ENCODE peak calls at places on chromosomes 2 and 18, in eight cellular contexts. U is neural progenitor cell; G is GM12878; E is adrenal gland; M is breast epithelium; K is SJSA1; Z is CD4-positive, alpha-beta memory T cell; L is naive thymus-derived CD4-positive, alpha-beta T cell. I is an unnamed sample.
A peak's percentile ranks its signal among the peaks of the same experiment; 100 is the strongest.

GRCh38 chr2:199663157-199663556 is 187.8 kb downstream of the FTCDNL1 start:
- DNase-seq in E (no peak), G (peak; percentile 2), Z (no peak), U (no peak), K (no peak), L (no peak), M (no peak), I (no peak)

GRCh38 chr2:197559656-197560055 is 43.8 kb downstream of the MOB4 start:
- DNase-seq in K (no peak), L (no peak), Z (no peak), G (no peak), M (no peak), E (no peak), U (no peak), I (no peak)

GRCh38 chr2:85698880-85699254 is 4.7 kb downstream of the GNLY start:
- DNase-seq in M (no peak), L (no peak), K (no peak), U (no peak), G (no peak), E (no peak), Z (no peak), I (no peak)

GRCh38 chr18:24991661-24992060 is 360.3 kb downstream of the ZNF521 start:
- DNase-seq in E (no peak), U (no peak), L (no peak), K (no peak), M (no peak), Z (no peak), G (no peak), I (no peak)

GRCh38 chr2:213316001-213316735 is 31.9 kb downstream of the SPAG16 start:
- DNase-seq in M (no peak), U (no peak), Z (no peak), E (no peak), L (no peak), G (no peak), K (no peak), I (no peak)

GRCh38 chr2:167310442-167310841 is 422.2 kb downstream of the XIRP2 start:
- DNase-seq in K (no peak), E (no peak), L (no peak), G (no peak), M (no peak), Z (no peak), U (peak; percentile 15), I (no peak)

GRCh38 chr18:48783616-48784520 is 166.9 kb downstream of the SMAD7 start:
- DNase-seq in L (no peak), U (no peak), M (no peak), Z (no peak), G (no peak), K (no peak), E (no peak), I (no peak)

GRCh38 chr18:46449499-46449898 is 207.5 kb downstream of the LOXHD1 start:
- DNase-seq in U (no peak), E (no peak), G (no peak), M (no peak), L (no peak), K (no peak), Z (no peak), I (no peak)

GRCh38 chr2:174325932-174326879 is 8.5 kb upstream of the SP9 start:
- DNase-seq in M (no peak), E (no peak), G (no peak), L (no peak), Z (no peak), K (peak; percentile 54), U (peak; percentile 67), I (no peak)

GRCh38 chr2:173654896-173655265 is 300.2 kb downstream of the CDCA7 start:
- DNase-seq in U (no peak), M (no peak), E (no peak), Z (no peak), G (no peak), L (no peak), K (no peak), I (no peak)

GRCh38 chr2:7595181-7595580 is 678.0 kb downstream of the RNF144A start:
- DNase-seq in L (no peak), M (no peak), U (no peak), Z (no peak), K (no peak), E (no peak), G (no peak), I (no peak)

GRCh38 chr2:172533687-172534086 is 22.2 kb upstream of the PDK1 start:
- DNase-seq in E (no peak), Z (no peak), K (no peak), M (no peak), G (no peak), U (no peak), L (no peak), I (no peak)
- H3K9me3 ChIP-seq in E (no peaks in the 10 kb centered on the region), Z (no peaks in the 10 kb centered on the region), K (no peaks in the 10 kb centered on the region), M (peaks cover 21% of the 10 kb centered on the region), G (peaks cover 25% of the 10 kb centered on the region), U (no peaks in the 10 kb centered on the region), L (peaks cover 15% of the 10 kb centered on the region), I (peaks cover 6% of the 10 kb centered on the region)

GRCh38 chr2:28626376-28626775 is 125.3 kb upstream of the PPP1CB start:
- DNase-seq in E (no peak), K (no peak), Z (no peak), G (no peak), L (no peak), U (no peak), M (no peak), I (no peak)

GRCh38 chr2:28623582-28624405 is 127.8 kb upstream of the PPP1CB start:
- DNase-seq in E (no peak), G (no peak), L (no peak), K (no peak), M (no peak), Z (no peak), U (no peak), I (peak; percentile 13)

GRCh38 chr2:28626891-28627421 is 124.7 kb upstream of the PPP1CB start:
- DNase-seq in K (no peak), U (no peak), L (no peak), Z (no peak), M (no peak), E (peak; percentile 19), G (no peak), I (peak; percentile 26)

GRCh38 chr2:28624436-28624797 is 127.2 kb upstream of the PPP1CB start:
- DNase-seq in G (no peak), L (no peak), M (no peak), E (no peak), K (no peak), U (no peak), Z (no peak), I (no peak)

DNA sequence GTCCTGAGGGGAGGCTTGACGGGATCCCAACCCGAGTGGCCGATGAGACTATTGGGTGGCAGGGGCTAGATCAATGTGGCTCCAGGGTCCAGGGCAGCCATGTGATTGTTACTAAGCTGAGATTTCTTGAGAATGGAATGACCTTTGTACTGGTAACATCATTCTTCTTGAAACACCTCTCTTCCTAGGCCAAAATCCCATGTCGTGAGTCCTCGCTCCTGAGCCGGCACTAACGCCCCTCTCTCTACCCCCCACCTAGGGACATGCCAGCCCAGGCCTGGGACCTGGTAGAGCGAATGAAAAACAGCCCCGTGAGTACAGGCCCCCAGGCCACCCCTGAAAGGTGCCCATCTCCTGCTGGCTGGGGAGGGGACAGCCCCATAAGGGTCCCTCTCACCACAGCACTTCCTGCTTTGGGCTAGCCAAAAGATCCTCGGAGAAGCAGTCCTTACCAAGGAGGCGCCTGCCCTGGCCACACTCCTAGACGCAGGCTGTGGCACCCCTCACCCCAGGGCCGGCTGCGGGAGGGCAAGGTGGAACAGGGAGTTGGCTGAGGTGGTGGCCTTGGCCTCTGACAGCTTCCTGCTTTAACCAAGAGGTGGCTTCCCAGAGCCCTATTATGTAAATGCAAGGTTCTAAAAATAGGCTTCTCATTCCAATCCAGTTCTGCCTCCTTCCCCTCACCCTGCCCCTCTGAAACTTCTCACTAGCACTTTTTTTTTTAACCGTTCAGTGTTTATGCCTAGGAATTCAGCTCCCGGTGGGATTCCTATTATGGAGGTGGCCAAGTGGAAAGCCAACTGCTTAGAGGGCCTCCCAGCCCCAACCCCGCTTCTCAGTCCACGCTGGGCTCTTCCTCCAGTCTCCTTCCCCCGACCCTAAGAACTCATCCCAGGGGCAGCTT is 126.6 kb upstream of the PPP1CB start:
- DNase-seq in E (peak; percentile 37), L (peak; percentile 64), M (peak; percentile 62), Z (peak; percentile 82), U (peak; percentile 38), G (peak; percentile 21), K (peak; percentile 41), I (peak; percentile 70)
- H3K4me3 ChIP-seq in E (no peak overlapping the region), L (no peak overlapping the region), M (no peak overlapping the region), Z (no peak overlapping the region), U (no peak overlapping the region), G (no peak overlapping the region), K (no peak overlapping the region), I (no peak overlapping the region)

DNA sequence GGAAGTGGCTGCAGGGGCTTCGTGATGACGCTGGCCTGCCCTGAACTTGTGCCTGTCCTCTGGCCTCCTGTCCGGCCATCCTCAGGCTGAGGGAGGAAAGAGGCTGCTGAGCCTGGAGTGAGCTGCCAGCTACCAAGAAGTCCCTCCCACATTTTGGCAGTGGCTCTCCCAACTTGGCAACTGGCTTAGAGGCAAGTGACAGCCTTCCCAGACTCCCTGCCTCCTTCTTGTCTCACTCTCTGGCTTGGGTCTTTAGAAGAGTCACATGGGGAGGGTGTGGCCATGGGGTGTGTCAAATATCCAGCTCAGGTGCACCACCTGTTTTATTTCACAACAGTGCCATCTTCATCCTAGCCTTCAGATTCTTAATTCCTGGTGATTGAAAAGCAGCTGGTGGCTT is 222.8 kb downstream of the PRKCE start:
- DNase-seq in Z (no peak), M (no peak), E (peak; percentile 82), K (no peak), L (no peak), U (no peak), G (no peak), I (no peak)
- H3K9me3 ChIP-seq in Z (no peaks in the 10 kb centered on the region), M (peaks cover 12% of the 10 kb centered on the region), E (no peaks in the 10 kb centered on the region), K (peaks cover 6% of the 10 kb centered on the region), L (peaks cover 8% of the 10 kb centered on the region), U (no peaks in the 10 kb centered on the region), G (peaks cover 3% of the 10 kb centered on the region), I (no peaks in the 10 kb centered on the region)

GRCh38 chr18:75212626-75213110 is 2.1 kb downstream of the TSHZ1 start:
- DNase-seq in K (no peak), U (no peak), M (no peak), G (no peak), Z (no peak), E (no peak), L (no peak), I (no peak)
- H3K4me3 ChIP-seq in K (peak overlapping the region; percentile 95), U (no peak overlapping the region), M (peak overlapping the region; percentile 82), G (peak overlapping the region; percentile 67), Z (peak overlapping the region; percentile 42), E (peak overlapping the region; percentile 89), L (peak overlapping the region; percentile 53), I (peak overlapping the region; percentile 54)